ENCODE peak calls at places on chromosome 11, in five cellular contexts. One of them, this sample, is unnamed.
A peak's percentile ranks its signal among the peaks of the same experiment; 100 is the strongest.

GRCh38 chr11:68997124-68997994 is 15.7 kb downstream of the MRGPRF start:
- DNase-seq in HEK293T: no peak
- DNase-seq in left kidney: no peak
- DNase-seq in stimulated activated CD4-positive, alpha-beta T cell treated with anti-CD3 and anti-CD28 coated beads, TNF-alpha, amount 100 ng/mL, for 48 hours: no peak
- DNase-seq in dermis microvascular lymphatic vessel endothelial cell: no peak
- DNase-seq in this sample: no peak

GRCh38 chr11:130553306-130553705 is 104.9 kb downstream of the ADAMTS15 start:
- DNase-seq in stimulated activated CD4-positive, alpha-beta T cell treated with anti-CD3 and anti-CD28 coated beads, TNF-alpha, amount 100 ng/mL, for 48 hours: no peak
- DNase-seq in HEK293T: no peak
- DNase-seq in left kidney: no peak
- DNase-seq in dermis microvascular lymphatic vessel endothelial cell: no peak
- DNase-seq in this sample: no peak

GRCh38 chr11:125072961-125073590 is 10.0 kb downstream of the SLC37A2 start:
- DNase-seq in HEK293T: no peak
- DNase-seq in stimulated activated CD4-positive, alpha-beta T cell treated with anti-CD3 and anti-CD28 coated beads, TNF-alpha, amount 100 ng/mL, for 48 hours: no peak
- DNase-seq in left kidney: no peak
- DNase-seq in dermis microvascular lymphatic vessel endothelial cell: no peak
- DNase-seq in this sample: no peak

GRCh38 chr11:27471588-27472397 is 797 bp downstream of the LGR4 start:
- DNase-seq in left kidney: peak; percentile 74
- DNase-seq in HEK293T: peak; percentile 48
- DNase-seq in dermis microvascular lymphatic vessel endothelial cell: no peak
- DNase-seq in stimulated activated CD4-positive, alpha-beta T cell treated with anti-CD3 and anti-CD28 coated beads, TNF-alpha, amount 100 ng/mL, for 48 hours: no peak
- DNase-seq in this sample: no peak

GRCh38 chr11:48683226-48683720 is 194.7 kb downstream of the OR4A47 start:
- DNase-seq in HEK293T: no peak
- DNase-seq in stimulated activated CD4-positive, alpha-beta T cell treated with anti-CD3 and anti-CD28 coated beads, TNF-alpha, amount 100 ng/mL, for 48 hours: no peak
- DNase-seq in left kidney: no peak
- DNase-seq in dermis microvascular lymphatic vessel endothelial cell: no peak
- DNase-seq in this sample: no peak

GRCh38 chr11:32892355-32893090 is at the start of gene QSER1:
- DNase-seq in stimulated activated CD4-positive, alpha-beta T cell treated with anti-CD3 and anti-CD28 coated beads, TNF-alpha, amount 100 ng/mL, for 48 hours: peak; percentile 46
- DNase-seq in HEK293T: peak; percentile 74
- DNase-seq in left kidney: peak; percentile 92
- DNase-seq in dermis microvascular lymphatic vessel endothelial cell: no peak
- DNase-seq in this sample: peak; percentile 61

GRCh38 chr11:10459029-10459970 is 4.2 kb downstream of the AMPD3 start:
- DNase-seq in left kidney: peak; percentile 38
- DNase-seq in stimulated activated CD4-positive, alpha-beta T cell treated with anti-CD3 and anti-CD28 coated beads, TNF-alpha, amount 100 ng/mL, for 48 hours: peak; percentile 26
- DNase-seq in dermis microvascular lymphatic vessel endothelial cell: no peak
- DNase-seq in HEK293T: no peak
- DNase-seq in this sample: no peak

GRCh38 chr11:112965601-112966125 is 4.4 kb downstream of the NCAM1 start:
- DNase-seq in HEK293T: no peak
- DNase-seq in dermis microvascular lymphatic vessel endothelial cell: no peak
- DNase-seq in stimulated activated CD4-positive, alpha-beta T cell treated with anti-CD3 and anti-CD28 coated beads, TNF-alpha, amount 100 ng/mL, for 48 hours: no peak
- DNase-seq in left kidney: no peak
- DNase-seq in this sample: no peak

GRCh38 chr11:59187587-59187986 is 15.7 kb downstream of the DTX4 start:
- DNase-seq in left kidney: peak; percentile 77
- DNase-seq in HEK293T: no peak
- DNase-seq in dermis microvascular lymphatic vessel endothelial cell: no peak
- DNase-seq in stimulated activated CD4-positive, alpha-beta T cell treated with anti-CD3 and anti-CD28 coated beads, TNF-alpha, amount 100 ng/mL, for 48 hours: no peak
- DNase-seq in this sample: no peak

GRCh38 chr11:33391893-33392251 is 134.7 kb downstream of the HIPK3 start:
- DNase-seq in left kidney: no peak
- DNase-seq in dermis microvascular lymphatic vessel endothelial cell: no peak
- DNase-seq in HEK293T: no peak
- DNase-seq in stimulated activated CD4-positive, alpha-beta T cell treated with anti-CD3 and anti-CD28 coated beads, TNF-alpha, amount 100 ng/mL, for 48 hours: no peak
- DNase-seq in this sample: no peak

GRCh38 chr11:581342-581741 is 5.1 kb downstream of the PHRF1 start:
- DNase-seq in HEK293T: no peak
- DNase-seq in left kidney: no peak
- DNase-seq in stimulated activated CD4-positive, alpha-beta T cell treated with anti-CD3 and anti-CD28 coated beads, TNF-alpha, amount 100 ng/mL, for 48 hours: no peak
- DNase-seq in dermis microvascular lymphatic vessel endothelial cell: no peak
- DNase-seq in this sample: no peak

GRCh38 chr11:46291441-46292143 is 14.1 kb downstream of the CREB3L1 start:
- DNase-seq in HEK293T: no peak
- DNase-seq in left kidney: no peak
- DNase-seq in dermis microvascular lymphatic vessel endothelial cell: no peak
- DNase-seq in stimulated activated CD4-positive, alpha-beta T cell treated with anti-CD3 and anti-CD28 coated beads, TNF-alpha, amount 100 ng/mL, for 48 hours: no peak
- DNase-seq in this sample: no peak

GRCh38 chr11:96655474-96655873 is 265.7 kb downstream of the JRKL start:
- DNase-seq in HEK293T: no peak
- DNase-seq in left kidney: no peak
- DNase-seq in dermis microvascular lymphatic vessel endothelial cell: no peak
- DNase-seq in stimulated activated CD4-positive, alpha-beta T cell treated with anti-CD3 and anti-CD28 coated beads, TNF-alpha, amount 100 ng/mL, for 48 hours: no peak
- DNase-seq in this sample: no peak

GRCh38 chr11:87352759-87353707 is 315.3 kb downstream of the TMEM135 start:
- DNase-seq in dermis microvascular lymphatic vessel endothelial cell: peak; percentile 55
- DNase-seq in left kidney: peak; percentile 86
- DNase-seq in stimulated activated CD4-positive, alpha-beta T cell treated with anti-CD3 and anti-CD28 coated beads, TNF-alpha, amount 100 ng/mL, for 48 hours: peak; percentile 81
- DNase-seq in HEK293T: peak; percentile 91
- DNase-seq in this sample: peak; percentile 71

GRCh38 chr11:67120456-67120855 is 1.4 kb downstream of the KDM2A start:
- DNase-seq in dermis microvascular lymphatic vessel endothelial cell: no peak
- DNase-seq in stimulated activated CD4-positive, alpha-beta T cell treated with anti-CD3 and anti-CD28 coated beads, TNF-alpha, amount 100 ng/mL, for 48 hours: no peak
- DNase-seq in left kidney: no peak
- DNase-seq in HEK293T: no peak
- DNase-seq in this sample: no peak

GRCh38 chr11:111540114-111540920 is at the start of gene LAYN:
- DNase-seq in dermis microvascular lymphatic vessel endothelial cell: no peak
- DNase-seq in left kidney: peak; percentile 83
- DNase-seq in HEK293T: peak; percentile 79
- DNase-seq in stimulated activated CD4-positive, alpha-beta T cell treated with anti-CD3 and anti-CD28 coated beads, TNF-alpha, amount 100 ng/mL, for 48 hours: no peak
- DNase-seq in this sample: no peak

GRCh38 chr11:33769542-33769941 is 4.8 kb downstream of the FBXO3 start:
- DNase-seq in HEK293T: no peak
- DNase-seq in left kidney: no peak
- DNase-seq in stimulated activated CD4-positive, alpha-beta T cell treated with anti-CD3 and anti-CD28 coated beads, TNF-alpha, amount 100 ng/mL, for 48 hours: no peak
- DNase-seq in dermis microvascular lymphatic vessel endothelial cell: no peak
- DNase-seq in this sample: no peak

GRCh38 chr11:130214861-130215530 is 55.4 kb downstream of the ST14 start:
- DNase-seq in dermis microvascular lymphatic vessel endothelial cell: no peak
- DNase-seq in stimulated activated CD4-positive, alpha-beta T cell treated with anti-CD3 and anti-CD28 coated beads, TNF-alpha, amount 100 ng/mL, for 48 hours: no peak
- DNase-seq in HEK293T: no peak
- DNase-seq in left kidney: no peak
- DNase-seq in this sample: no peak

GRCh38 chr11:119795231-119795630 is 66.2 kb upstream of the NECTIN1 start:
- DNase-seq in HEK293T: no peak
- DNase-seq in stimulated activated CD4-positive, alpha-beta T cell treated with anti-CD3 and anti-CD28 coated beads, TNF-alpha, amount 100 ng/mL, for 48 hours: no peak
- DNase-seq in dermis microvascular lymphatic vessel endothelial cell: no peak
- DNase-seq in left kidney: no peak
- DNase-seq in this sample: no peak

GRCh38 chr11:26187639-26188038 is 144.3 kb upstream of the ANO3 start:
- DNase-seq in HEK293T: no peak
- DNase-seq in dermis microvascular lymphatic vessel endothelial cell: no peak
- DNase-seq in left kidney: no peak
- DNase-seq in stimulated activated CD4-positive, alpha-beta T cell treated with anti-CD3 and anti-CD28 coated beads, TNF-alpha, amount 100 ng/mL, for 48 hours: no peak
- DNase-seq in this sample: no peak

GRCh38 chr11:72974487-72975205 is 160.4 kb downstream of the ATG16L2 start:
- DNase-seq in dermis microvascular lymphatic vessel endothelial cell: no peak
- DNase-seq in left kidney: no peak
- DNase-seq in HEK293T: no peak
- DNase-seq in stimulated activated CD4-positive, alpha-beta T cell treated with anti-CD3 and anti-CD28 coated beads, TNF-alpha, amount 100 ng/mL, for 48 hours: no peak
- DNase-seq in this sample: no peak

GRCh38 chr11:110883266-110883665 is 171.0 kb upstream of the ARHGAP20 start:
- DNase-seq in left kidney: peak; percentile 27
- DNase-seq in dermis microvascular lymphatic vessel endothelial cell: no peak
- DNase-seq in HEK293T: no peak
- DNase-seq in stimulated activated CD4-positive, alpha-beta T cell treated with anti-CD3 and anti-CD28 coated beads, TNF-alpha, amount 100 ng/mL, for 48 hours: no peak
- DNase-seq in this sample: no peak

GRCh38 chr11:9379046-9379445 is 5.4 kb upstream of the IPO7 start:
- DNase-seq in stimulated activated CD4-positive, alpha-beta T cell treated with anti-CD3 and anti-CD28 coated beads, TNF-alpha, amount 100 ng/mL, for 48 hours: no peak
- DNase-seq in dermis microvascular lymphatic vessel endothelial cell: no peak
- DNase-seq in left kidney: no peak
- DNase-seq in HEK293T: no peak
- DNase-seq in this sample: no peak

GRCh38 chr11:35163707-35164496 is 24.9 kb downstream of the CD44 start:
- DNase-seq in HEK293T: no peak
- DNase-seq in stimulated activated CD4-positive, alpha-beta T cell treated with anti-CD3 and anti-CD28 coated beads, TNF-alpha, amount 100 ng/mL, for 48 hours: no peak
- DNase-seq in dermis microvascular lymphatic vessel endothelial cell: no peak
- DNase-seq in left kidney: no peak
- DNase-seq in this sample: peak; percentile 58

GRCh38 chr11:48123934-48124755 is 92.5 kb upstream of the OR4B1 start:
- DNase-seq in left kidney: no peak
- DNase-seq in HEK293T: no peak
- DNase-seq in stimulated activated CD4-positive, alpha-beta T cell treated with anti-CD3 and anti-CD28 coated beads, TNF-alpha, amount 100 ng/mL, for 48 hours: no peak
- DNase-seq in dermis microvascular lymphatic vessel endothelial cell: no peak
- DNase-seq in this sample: no peak

GRCh38 chr11:76769645-76770586 is 13.2 kb upstream of the TSKU start:
- DNase-seq in left kidney: no peak
- DNase-seq in stimulated activated CD4-positive, alpha-beta T cell treated with anti-CD3 and anti-CD28 coated beads, TNF-alpha, amount 100 ng/mL, for 48 hours: no peak
- DNase-seq in dermis microvascular lymphatic vessel endothelial cell: no peak
- DNase-seq in HEK293T: no peak
- DNase-seq in this sample: no peak

GRCh38 chr11:70104419-70104818 is 26.3 kb downstream of the ANO1 start:
- DNase-seq in stimulated activated CD4-positive, alpha-beta T cell treated with anti-CD3 and anti-CD28 coated beads, TNF-alpha, amount 100 ng/mL, for 48 hours: no peak
- DNase-seq in left kidney: peak; percentile 89
- DNase-seq in dermis microvascular lymphatic vessel endothelial cell: no peak
- DNase-seq in HEK293T: no peak
- DNase-seq in this sample: no peak

GRCh38 chr11:57792870-57793269 is 31.3 kb downstream of the CTNND1 start:
- DNase-seq in dermis microvascular lymphatic vessel endothelial cell: no peak
- DNase-seq in stimulated activated CD4-positive, alpha-beta T cell treated with anti-CD3 and anti-CD28 coated beads, TNF-alpha, amount 100 ng/mL, for 48 hours: no peak
- DNase-seq in left kidney: no peak
- DNase-seq in HEK293T: no peak
- DNase-seq in this sample: no peak

GRCh38 chr11:73157141-73158010 is 15.3 kb upstream of the FCHSD2 start:
- DNase-seq in stimulated activated CD4-positive, alpha-beta T cell treated with anti-CD3 and anti-CD28 coated beads, TNF-alpha, amount 100 ng/mL, for 48 hours: no peak
- DNase-seq in HEK293T: no peak
- DNase-seq in dermis microvascular lymphatic vessel endothelial cell: no peak
- DNase-seq in left kidney: peak; percentile 41
- DNase-seq in this sample: no peak

GRCh38 chr11:12377106-12377823 is at the start of gene PARVA:
- DNase-seq in stimulated activated CD4-positive, alpha-beta T cell treated with anti-CD3 and anti-CD28 coated beads, TNF-alpha, amount 100 ng/mL, for 48 hours: no peak
- DNase-seq in HEK293T: peak; percentile 61
- DNase-seq in left kidney: peak; percentile 93
- DNase-seq in dermis microvascular lymphatic vessel endothelial cell: peak; percentile 30
- DNase-seq in this sample: peak; percentile 60

GRCh38 chr11:117878314-117878938 is 2.0 kb upstream of the FXYD6 start:
- DNase-seq in stimulated activated CD4-positive, alpha-beta T cell treated with anti-CD3 and anti-CD28 coated beads, TNF-alpha, amount 100 ng/mL, for 48 hours: no peak
- DNase-seq in HEK293T: no peak
- DNase-seq in dermis microvascular lymphatic vessel endothelial cell: no peak
- DNase-seq in left kidney: no peak
- DNase-seq in this sample: no peak

GRCh38 chr11:60890696-60891095 is 15.7 kb downstream of the PRPF19 start:
- DNase-seq in stimulated activated CD4-positive, alpha-beta T cell treated with anti-CD3 and anti-CD28 coated beads, TNF-alpha, amount 100 ng/mL, for 48 hours: no peak
- DNase-seq in left kidney: no peak
- DNase-seq in dermis microvascular lymphatic vessel endothelial cell: no peak
- DNase-seq in HEK293T: no peak
- DNase-seq in this sample: no peak

GRCh38 chr11:64631675-64632074 is 40.7 kb downstream of the SLC22A12 start:
- DNase-seq in stimulated activated CD4-positive, alpha-beta T cell treated with anti-CD3 and anti-CD28 coated beads, TNF-alpha, amount 100 ng/mL, for 48 hours: no peak
- DNase-seq in left kidney: no peak
- DNase-seq in HEK293T: no peak
- DNase-seq in dermis microvascular lymphatic vessel endothelial cell: no peak
- DNase-seq in this sample: no peak

GRCh38 chr11:128530119-128531091 is 57.0 kb downstream of the ETS1 start:
- DNase-seq in dermis microvascular lymphatic vessel endothelial cell: no peak
- DNase-seq in left kidney: no peak
- DNase-seq in stimulated activated CD4-positive, alpha-beta T cell treated with anti-CD3 and anti-CD28 coated beads, TNF-alpha, amount 100 ng/mL, for 48 hours: no peak
- DNase-seq in HEK293T: no peak
- DNase-seq in this sample: peak; percentile 40

GRCh38 chr11:120527111-120527748 is 15.7 kb downstream of the GRIK4 start:
- DNase-seq in dermis microvascular lymphatic vessel endothelial cell: no peak
- DNase-seq in HEK293T: no peak
- DNase-seq in stimulated activated CD4-positive, alpha-beta T cell treated with anti-CD3 and anti-CD28 coated beads, TNF-alpha, amount 100 ng/mL, for 48 hours: no peak
- DNase-seq in left kidney: peak; percentile 80
- DNase-seq in this sample: no peak

GRCh38 chr11:63944987-63945386 is 6.2 kb downstream of the NAA40 start:
- DNase-seq in left kidney: no peak
- DNase-seq in HEK293T: no peak
- DNase-seq in stimulated activated CD4-positive, alpha-beta T cell treated with anti-CD3 and anti-CD28 coated beads, TNF-alpha, amount 100 ng/mL, for 48 hours: no peak
- DNase-seq in dermis microvascular lymphatic vessel endothelial cell: no peak
- DNase-seq in this sample: no peak

GRCh38 chr11:363948-364761 is 5.1 kb upstream of the B4GALNT4 start:
- DNase-seq in stimulated activated CD4-positive, alpha-beta T cell treated with anti-CD3 and anti-CD28 coated beads, TNF-alpha, amount 100 ng/mL, for 48 hours: peak; percentile 43
- DNase-seq in HEK293T: no peak
- DNase-seq in dermis microvascular lymphatic vessel endothelial cell: no peak
- DNase-seq in left kidney: peak; percentile 67
- DNase-seq in this sample: peak; percentile 12

GRCh38 chr11:537622-538430 is 499 bp downstream of the LRRC56 start:
- DNase-seq in HEK293T: no peak
- DNase-seq in dermis microvascular lymphatic vessel endothelial cell: no peak
- DNase-seq in stimulated activated CD4-positive, alpha-beta T cell treated with anti-CD3 and anti-CD28 coated beads, TNF-alpha, amount 100 ng/mL, for 48 hours: no peak
- DNase-seq in left kidney: no peak
- DNase-seq in this sample: no peak

GRCh38 chr11:1669546-1670218 is 27.3 kb upstream of the KRTAP5-6 start:
- DNase-seq in left kidney: no peak
- DNase-seq in HEK293T: no peak
- DNase-seq in stimulated activated CD4-positive, alpha-beta T cell treated with anti-CD3 and anti-CD28 coated beads, TNF-alpha, amount 100 ng/mL, for 48 hours: no peak
- DNase-seq in dermis microvascular lymphatic vessel endothelial cell: no peak
- DNase-seq in this sample: peak; percentile 26